ENCODE peak calls at places on chromosome 4, in ten cellular contexts. T is left ventricle myocardium inferior; D is naive thymus-derived CD8-positive, alpha-beta T cell; Q is GM04503; Y is myocyte; P is MV-4-11; F is amniotic epithelial cell; N is T1000; L is psoas muscle; X is activated B cell treated with CpG ODN at 0.5 μM for 24 hours. I is an unnamed sample.

GRCh38 chr4:24657768-24658617 is 73.6 kb upstream of the DHX15 start:
- DNase-seq in X (no peak), Y (peak; percentile 82), L (no peak), D (no peak), F (peak; percentile 1), N (peak; percentile 49), T (peak; percentile 26), P (peak; percentile 83), Q (peak; percentile 24), I (no peak)

GRCh38 chr4:118032691-118033090 is 1.6 kb upstream of the NDST3 start:
- DNase-seq in P (no peak), Y (peak; percentile 30), Q (no peak), L (no peak), D (no peak), N (peak; percentile 9), X (no peak), F (peak; percentile 29), T (no peak), I (peak; percentile 75)

GRCh38 chr4:3829211-3829953 is 63.2 kb downstream of the ADRA2C start:
- DNase-seq in L (peak; percentile 29), D (no peak), F (no peak), Q (no peak), N (no peak), P (no peak), X (no peak), T (no peak), Y (no peak), I (no peak)

GRCh38 chr4:38280323-38280706 is 320.1 kb downstream of the PTTG2 start:
- DNase-seq in T (no peak), F (no peak), D (no peak), Q (no peak), X (no peak), Y (no peak), L (no peak), N (no peak), P (no peak), I (no peak)

GRCh38 chr4:21795091-21795490 is 153.5 kb downstream of the KCNIP4 start:
- DNase-seq in P (no peak), F (peak; percentile 96), D (peak; percentile 62), X (no peak), N (no peak), T (no peak), Q (no peak), L (no peak), Y (no peak), I (no peak)

GRCh38 chr4:3217771-3218170 is 31.2 kb upstream of the MSANTD1 start:
- DNase-seq in L (peak; percentile 19), T (no peak), F (no peak), P (no peak), D (no peak), X (no peak), N (no peak), Y (no peak), Q (no peak), I (no peak)

GRCh38 chr4:112517067-112517588 is 1.1 kb upstream of the NEUROG2 start:
- DNase-seq in X (peak; percentile 18), Q (no peak), Y (peak; percentile 7), D (no peak), N (no peak), L (no peak), T (no peak), F (no peak), P (no peak), I (no peak)

GRCh38 chr4:73070072-73070385 is 513 bp upstream of the COX18 start:
- DNase-seq in F (no peak), L (no peak), P (no peak), Q (no peak), Y (no peak), D (no peak), X (no peak), T (no peak), N (no peak), I (no peak)

GRCh38 chr4:169133932-169134331 is 123.9 kb upstream of the CBR4 start:
- DNase-seq in Y (no peak), D (no peak), F (no peak), L (no peak), P (no peak), X (no peak), Q (no peak), N (no peak), T (no peak), I (no peak)

GRCh38 chr4:148542922-148543623 is 100.9 kb upstream of the NR3C2 start:
- DNase-seq in F (peak; percentile 20), L (no peak), Y (no peak), Q (no peak), P (no peak), N (no peak), X (no peak), T (no peak), D (no peak), I (no peak)

GRCh38 chr4:13544556-13545393 is 467 bp upstream of the NKX3-2 start:
- DNase-seq in Y (peak; percentile 89), X (peak; percentile 35), T (peak; percentile 60), L (no peak), D (no peak), N (peak; percentile 91), F (peak; percentile 53), P (peak; percentile 81), Q (no peak), I (peak; percentile 70)

GRCh38 chr4:94545296-94545695 is 93.6 kb downstream of the PDLIM5 start:
- DNase-seq in N (no peak), X (no peak), Q (no peak), P (no peak), T (no peak), F (peak; percentile 84), L (no peak), Y (no peak), D (no peak), I (no peak)

GRCh38 chr4:44916406-44916805 is 190.1 kb upstream of the GNPDA2 start:
- DNase-seq in N (no peak), X (no peak), P (no peak), Q (no peak), D (no peak), F (no peak), T (no peak), L (no peak), Y (no peak), I (no peak)

GRCh38 chr4:53009824-53010223 is 147.7 kb downstream of the RASL11B start:
- DNase-seq in N (no peak), F (peak; percentile 50), Q (no peak), X (no peak), D (no peak), T (no peak), Y (no peak), P (no peak), L (no peak), I (no peak)

GRCh38 chr4:2303121-2303685 is 41.3 kb upstream of the MXD4 start:
- DNase-seq in Y (no peak), P (no peak), Q (no peak), D (no peak), X (no peak), T (no peak), L (no peak), F (no peak), N (no peak), I (no peak)

GRCh38 chr4:86730310-86730709 is 118.9 kb downstream of the SLC10A6 start:
- DNase-seq in N (no peak), X (no peak), D (no peak), P (no peak), T (no peak), Y (no peak), L (no peak), Q (no peak), F (peak; percentile 53), I (no peak)

GRCh38 chr4:835148-836002 is 9.4 kb upstream of the CPLX1 start:
- DNase-seq in F (no peak), P (no peak), Q (no peak), N (no peak), T (peak; percentile 70), X (no peak), D (peak; percentile 56), L (peak; percentile 39), Y (no peak), I (no peak)

GRCh38 chr4:117491531-117491930 is 406.2 kb upstream of the TRAM1L1 start:
- DNase-seq in N (no peak), T (no peak), Y (peak; percentile 20), D (no peak), F (no peak), P (no peak), Q (no peak), X (no peak), L (no peak), I (peak; percentile 85)

GRCh38 chr4:164892018-164892417 is 15.0 kb downstream of the APELA start:
- DNase-seq in Q (no peak), N (no peak), T (no peak), L (no peak), F (no peak), D (no peak), Y (no peak), P (no peak), X (no peak), I (no peak)

GRCh38 chr4:30808266-30808665 is 88.1 kb downstream of the PCDH7 start:
- DNase-seq in X (no peak), N (no peak), P (no peak), Q (no peak), L (no peak), F (no peak), Y (peak; percentile 33), T (no peak), D (no peak), I (peak; percentile 7)

GRCh38 chr4:136562842-136563241 is 969.5 kb downstream of the PCDH18 start:
- DNase-seq in Y (no peak), D (no peak), N (no peak), P (no peak), Q (no peak), T (no peak), L (no peak), X (no peak), F (peak; percentile 38), I (no peak)